ENCODE peak calls at places on chromosomes 6 and 20, in four cellular contexts. One of them, this sample, is unnamed.

GRCh38 chr6:78523622-78524021 is 343.7 kb upstream of the IRAK1BP1 start:
- DNase-seq in substantia nigra: no peak
- DNase-seq in left cardiac atrium: no peak
- DNase-seq in activated naive CD4-positive, alpha-beta T cell treated with anti-CD3 and anti-CD28 coated beads, Interleukin-2, amount 50 U/mL, for 72 hours: no peak
- DNase-seq in this sample: no peak

GRCh38 chr6:121437861-121438651 is 2.6 kb downstream of the GJA1 start:
- DNase-seq in left cardiac atrium: peak; percentile 34
- DNase-seq in substantia nigra: no peak
- DNase-seq in activated naive CD4-positive, alpha-beta T cell treated with anti-CD3 and anti-CD28 coated beads, Interleukin-2, amount 50 U/mL, for 72 hours: no peak
- DNase-seq in this sample: no peak

GRCh38 chr6:110874880-110875547 is 429 bp downstream of the AMD1 start:
- DNase-seq in left cardiac atrium: no peak
- DNase-seq in substantia nigra: no peak
- DNase-seq in activated naive CD4-positive, alpha-beta T cell treated with anti-CD3 and anti-CD28 coated beads, Interleukin-2, amount 50 U/mL, for 72 hours: peak; percentile 55
- DNase-seq in this sample: no peak

GRCh38 chr6:27237089-27237723 is 10.3 kb upstream of the PRSS16 start:
- DNase-seq in left cardiac atrium: no peak
- DNase-seq in activated naive CD4-positive, alpha-beta T cell treated with anti-CD3 and anti-CD28 coated beads, Interleukin-2, amount 50 U/mL, for 72 hours: peak; percentile 64
- DNase-seq in substantia nigra: no peak
- DNase-seq in this sample: no peak

GRCh38 chr6:23176883-23177282 is 607.5 kb downstream of the HDGFL1 start:
- DNase-seq in substantia nigra: no peak
- DNase-seq in left cardiac atrium: peak; percentile 35
- DNase-seq in activated naive CD4-positive, alpha-beta T cell treated with anti-CD3 and anti-CD28 coated beads, Interleukin-2, amount 50 U/mL, for 72 hours: no peak
- DNase-seq in this sample: no peak

GRCh38 chr6:169986171-169986847 is 234.9 kb downstream of the ERMARD start:
- DNase-seq in activated naive CD4-positive, alpha-beta T cell treated with anti-CD3 and anti-CD28 coated beads, Interleukin-2, amount 50 U/mL, for 72 hours: no peak
- DNase-seq in left cardiac atrium: no peak
- DNase-seq in substantia nigra: no peak
- DNase-seq in this sample: no peak

GRCh38 chr6:22657341-22657985 is 88.1 kb downstream of the HDGFL1 start:
- DNase-seq in left cardiac atrium: no peak
- DNase-seq in substantia nigra: peak; percentile 24
- DNase-seq in activated naive CD4-positive, alpha-beta T cell treated with anti-CD3 and anti-CD28 coated beads, Interleukin-2, amount 50 U/mL, for 72 hours: no peak
- DNase-seq in this sample: peak; percentile 71

GRCh38 chr6:10309826-10310405 is 105.0 kb downstream of the TFAP2A start:
- DNase-seq in substantia nigra: no peak
- DNase-seq in left cardiac atrium: no peak
- DNase-seq in activated naive CD4-positive, alpha-beta T cell treated with anti-CD3 and anti-CD28 coated beads, Interleukin-2, amount 50 U/mL, for 72 hours: no peak
- DNase-seq in this sample: no peak

GRCh38 chr6:130843575-130844320 is 16.5 kb downstream of the SMLR1 start:
- DNase-seq in left cardiac atrium: no peak
- DNase-seq in substantia nigra: no peak
- DNase-seq in activated naive CD4-positive, alpha-beta T cell treated with anti-CD3 and anti-CD28 coated beads, Interleukin-2, amount 50 U/mL, for 72 hours: no peak
- DNase-seq in this sample: no peak

GRCh38 chr6:125913864-125914351 is 42.7 kb upstream of the HINT3 start:
- DNase-seq in activated naive CD4-positive, alpha-beta T cell treated with anti-CD3 and anti-CD28 coated beads, Interleukin-2, amount 50 U/mL, for 72 hours: no peak
- DNase-seq in substantia nigra: no peak
- DNase-seq in left cardiac atrium: no peak
- DNase-seq in this sample: no peak

GRCh38 chr6:56490994-56491393 is 151.7 kb downstream of the DST start:
- DNase-seq in activated naive CD4-positive, alpha-beta T cell treated with anti-CD3 and anti-CD28 coated beads, Interleukin-2, amount 50 U/mL, for 72 hours: no peak
- DNase-seq in substantia nigra: no peak
- DNase-seq in left cardiac atrium: no peak
- DNase-seq in this sample: no peak

GRCh38 chr20:53926428-53927028 is 143.9 kb downstream of the BCAS1 start:
- DNase-seq in activated naive CD4-positive, alpha-beta T cell treated with anti-CD3 and anti-CD28 coated beads, Interleukin-2, amount 50 U/mL, for 72 hours: no peak
- DNase-seq in left cardiac atrium: no peak
- DNase-seq in substantia nigra: no peak
- DNase-seq in this sample: peak; percentile 50

GRCh38 chr6:139927742-139928305 is 553.4 kb upstream of the CITED2 start:
- DNase-seq in left cardiac atrium: no peak
- DNase-seq in activated naive CD4-positive, alpha-beta T cell treated with anti-CD3 and anti-CD28 coated beads, Interleukin-2, amount 50 U/mL, for 72 hours: no peak
- DNase-seq in substantia nigra: no peak
- DNase-seq in this sample: no peak

GRCh38 chr6:120378582-120379220 is 955.6 kb downstream of the TBC1D32 start:
- DNase-seq in substantia nigra: no peak
- DNase-seq in left cardiac atrium: no peak
- DNase-seq in activated naive CD4-positive, alpha-beta T cell treated with anti-CD3 and anti-CD28 coated beads, Interleukin-2, amount 50 U/mL, for 72 hours: no peak
- DNase-seq in this sample: no peak

GRCh38 chr6:166456360-166457156 is 73.8 kb upstream of the MPC1 start:
- DNase-seq in substantia nigra: no peak
- DNase-seq in activated naive CD4-positive, alpha-beta T cell treated with anti-CD3 and anti-CD28 coated beads, Interleukin-2, amount 50 U/mL, for 72 hours: no peak
- DNase-seq in left cardiac atrium: no peak
- DNase-seq in this sample: no peak

GRCh38 chr20:49853640-49854039 is 41.0 kb downstream of the SLC9A8 start:
- DNase-seq in left cardiac atrium: no peak
- DNase-seq in substantia nigra: no peak
- DNase-seq in activated naive CD4-positive, alpha-beta T cell treated with anti-CD3 and anti-CD28 coated beads, Interleukin-2, amount 50 U/mL, for 72 hours: no peak
- DNase-seq in this sample: peak; percentile 62

GRCh38 chr20:24694157-24694726 is 224.8 kb downstream of the SYNDIG1 start:
- DNase-seq in activated naive CD4-positive, alpha-beta T cell treated with anti-CD3 and anti-CD28 coated beads, Interleukin-2, amount 50 U/mL, for 72 hours: no peak
- DNase-seq in substantia nigra: no peak
- DNase-seq in left cardiac atrium: no peak
- DNase-seq in this sample: no peak

GRCh38 chr6:25070547-25071366 is 135.0 kb upstream of the RIPOR2 start:
- DNase-seq in substantia nigra: no peak
- DNase-seq in left cardiac atrium: peak; percentile 80
- DNase-seq in activated naive CD4-positive, alpha-beta T cell treated with anti-CD3 and anti-CD28 coated beads, Interleukin-2, amount 50 U/mL, for 72 hours: peak; percentile 79
- DNase-seq in this sample: peak; percentile 38

GRCh38 chr6:33627876-33628275 is 6.8 kb downstream of the ITPR3 start:
- DNase-seq in substantia nigra: no peak
- DNase-seq in activated naive CD4-positive, alpha-beta T cell treated with anti-CD3 and anti-CD28 coated beads, Interleukin-2, amount 50 U/mL, for 72 hours: no peak
- DNase-seq in left cardiac atrium: no peak
- DNase-seq in this sample: no peak

GRCh38 chr6:72287801-72288200 is 334.1 kb upstream of the KCNQ5 start:
- DNase-seq in left cardiac atrium: no peak
- DNase-seq in substantia nigra: no peak
- DNase-seq in activated naive CD4-positive, alpha-beta T cell treated with anti-CD3 and anti-CD28 coated beads, Interleukin-2, amount 50 U/mL, for 72 hours: no peak
- DNase-seq in this sample: no peak